ENCODE peak calls at places on chromosomes 3 and 15, in four cellular contexts. P, Q, M and T are unnamed samples.

GRCh38 chr3:28667646-28668376 is 319.2 kb upstream of the AZI2 start:
- DNase-seq in P (peak), Q (no peak), M (peak), T (no peak)

GRCh38 chr15:81080946-81081345 is 53.1 kb upstream of the CFAP161 start:
- DNase-seq in P (no peak), Q (no peak), M (no peak), T (no peak)

GRCh38 chr3:161420746-161421145 is 49.4 kb upstream of the SPTSSB start:
- DNase-seq in P (no peak), Q (no peak), M (peak), T (no peak)

GRCh38 chr3:127784865-127785710 is 37.2 kb downstream of the MGLL start:
- DNase-seq in P (no peak), Q (no peak), M (no peak), T (no peak)

GRCh38 chr3:26279091-26279490 is 343.5 kb upstream of the LRRC3B start:
- DNase-seq in P (no peak), Q (no peak), M (no peak), T (no peak)

GRCh38 chr15:76963596-76963995 is 31.3 kb upstream of the PSTPIP1 start:
- DNase-seq in P (no peak), Q (no peak), M (no peak), T (no peak)

GRCh38 chr15:71757741-71758530 is 52.4 kb upstream of the NR2E3 start:
- DNase-seq in P (no peak), Q (no peak), M (no peak), T (no peak)

GRCh38 chr3:25294406-25294805 is 133.7 kb upstream of the RARB start:
- DNase-seq in P (no peak), Q (no peak), M (no peak), T (no peak)

GRCh38 chr3:138862531-138862923 is 27.8 kb upstream of the PIK3CB start:
- DNase-seq in P (peak), Q (no peak), M (no peak), T (no peak)

GRCh38 chr15:90286678-90287077 is 21.2 kb downstream of the NGRN start:
- DNase-seq in P (peak), Q (peak), M (no peak), T (no peak)

GRCh38 chr3:66499881-66500574 is 794 bp downstream of the LRIG1 start:
- DNase-seq in P (no peak), Q (no peak), M (peak), T (no peak)

GRCh38 chr3:144552642-144553041 is 581.0 kb downstream of the DIPK2A start:
- DNase-seq in P (no peak), Q (no peak), M (no peak), T (no peak)

GRCh38 chr3:49805367-49805782 is 2.3 kb downstream of the INKA1 start:
- DNase-seq in P (no peak), Q (peak), M (no peak), T (peak)

GRCh38 chr3:163708428-163708827 is 1369.9 kb downstream of the SI start:
- DNase-seq in P (no peak), Q (no peak), M (no peak), T (no peak)

GRCh38 chr3:83460051-83460450 is 1498.7 kb upstream of the CADM2 start:
- DNase-seq in P (no peak), Q (no peak), M (no peak), T (no peak)

GRCh38 chr3:171806200-171807128 is 3.8 kb downstream of the PLD1 start:
- DNase-seq in P (peak), Q (no peak), M (peak), T (no peak)

GRCh38 chr3:190514163-190515153 is 573 bp downstream of the IL1RAP start:
- DNase-seq in P (peak), Q (no peak), M (peak), T (no peak)

GRCh38 chr15:90151989-90152645 is 49.0 kb upstream of the SEMA4B start:
- DNase-seq in P (no peak), Q (no peak), M (no peak), T (no peak)

GRCh38 chr3:88149146-88149515 is 628 bp upstream of the C3orf38 start:
- DNase-seq in P (peak), Q (no peak), M (no peak), T (peak)

GRCh38 chr3:179687967-179688535 is 35.2 kb downstream of the USP13 start:
- DNase-seq in P (no peak), Q (no peak), M (no peak), T (no peak)

GRCh38 chr15:49435201-49435600 is 12.2 kb downstream of the FGF7 start:
- DNase-seq in P (no peak), Q (no peak), M (no peak), T (no peak)

GRCh38 chr15:74233864-74234597 is 2.1 kb upstream of the CCDC33 start:
- DNase-seq in P (no peak), Q (no peak), M (no peak), T (no peak)

GRCh38 chr3:58013973-58014649 is 5.9 kb downstream of the FLNB start:
- DNase-seq in P (no peak), Q (no peak), M (peak), T (no peak)

GRCh38 chr15:51170882-51171577 is 76.3 kb upstream of the TNFAIP8L3 start:
- DNase-seq in P (no peak), Q (no peak), M (no peak), T (no peak)

GRCh38 chr3:126111566-126112475 is 27.9 kb upstream of the SLC41A3 start:
- DNase-seq in P (no peak), Q (no peak), M (no peak), T (no peak)

GRCh38 chr15:91224750-91225380 is 124.8 kb downstream of the SV2B start:
- DNase-seq in P (peak), Q (peak), M (peak), T (no peak)

GRCh38 chr3:194986208-194987043 is 284.5 kb downstream of the XXYLT1 start:
- DNase-seq in P (peak), Q (no peak), M (no peak), T (no peak)

GRCh38 chr15:85112997-85113396 is 131.3 kb downstream of the PDE8A start:
- DNase-seq in P (no peak), Q (no peak), M (no peak), T (no peak)

GRCh38 chr3:17411157-17411877 is 331.1 kb downstream of the TBC1D5 start:
- DNase-seq in P (no peak), Q (no peak), M (no peak), T (peak)

GRCh38 chr3:39469945-39470344 is 2.5 kb downstream of the MOBP start:
- DNase-seq in P (no peak), Q (no peak), M (no peak), T (no peak)

GRCh38 chr15:83959477-83959876 is 276.1 kb upstream of the GOLGA6L4 start:
- DNase-seq in P (no peak), Q (no peak), M (no peak), T (no peak)

GRCh38 chr3:141663993-141664392 is 74.1 kb upstream of the RNF7 start:
- DNase-seq in P (no peak), Q (no peak), M (peak), T (no peak)

GRCh38 chr3:159604151-159604581 is 384.5 kb upstream of the IL12A start:
- DNase-seq in P (no peak), Q (no peak), M (peak), T (no peak)

GRCh38 chr3:44235604-44236484 is 5.8 kb upstream of the TOPAZ1 start:
- DNase-seq in P (peak), Q (no peak), M (peak), T (peak)

GRCh38 chr15:98524838-98525540 is 123.3 kb upstream of the IGF1R start:
- DNase-seq in P (no peak), Q (no peak), M (no peak), T (no peak)